ENCODE peak calls at places on chromosomes 6 and 20, in ten cellular contexts. One of them, this sample, is unnamed.

GRCh38 chr6:21019614-21020013 is 485.4 kb downstream of the CDKAL1 start:
- DNase-seq in left ventricle myocardium inferior: no peak
- DNase-seq in H7: no peak
- DNase-seq in HCT116: no peak
- DNase-seq in Karpas-422: no peak
- DNase-seq in pancreas: no peak
- DNase-seq in Panc1: no peak
- DNase-seq in WERI-Rb-1: no peak
- DNase-seq in psoas muscle: no peak
- DNase-seq in mammary epithelial cell: no peak
- DNase-seq in this sample: no peak

GRCh38 chr6:150491131-150491795 is 108.4 kb upstream of the PLEKHG1 start:
- DNase-seq in mammary epithelial cell: peak; percentile 93
- DNase-seq in left ventricle myocardium inferior: no peak
- DNase-seq in Karpas-422: no peak
- DNase-seq in psoas muscle: no peak
- DNase-seq in pancreas: peak; percentile 26
- DNase-seq in H7: no peak
- DNase-seq in HCT116: peak; percentile 57
- DNase-seq in WERI-Rb-1: no peak
- DNase-seq in Panc1: no peak
- DNase-seq in this sample: no peak

GRCh38 chr6:128339635-128340436 is 180.6 kb downstream of the PTPRK start:
- DNase-seq in HCT116: no peak
- DNase-seq in left ventricle myocardium inferior: no peak
- DNase-seq in mammary epithelial cell: no peak
- DNase-seq in psoas muscle: no peak
- DNase-seq in WERI-Rb-1: no peak
- DNase-seq in Panc1: no peak
- DNase-seq in pancreas: no peak
- DNase-seq in H7: no peak
- DNase-seq in Karpas-422: no peak
- DNase-seq in this sample: no peak

GRCh38 chr20:10324198-10324836 is 105.7 kb downstream of the SNAP25 start:
- DNase-seq in pancreas: no peak
- DNase-seq in WERI-Rb-1: no peak
- DNase-seq in mammary epithelial cell: no peak
- DNase-seq in Panc1: no peak
- DNase-seq in left ventricle myocardium inferior: no peak
- DNase-seq in HCT116: no peak
- DNase-seq in Karpas-422: no peak
- DNase-seq in H7: no peak
- DNase-seq in psoas muscle: no peak
- DNase-seq in this sample: no peak

GRCh38 chr6:142885182-142885867 is 59.7 kb downstream of the HIVEP2 start:
- DNase-seq in Karpas-422: no peak
- DNase-seq in Panc1: peak; percentile 92
- DNase-seq in mammary epithelial cell: peak; percentile 99
- DNase-seq in left ventricle myocardium inferior: no peak
- DNase-seq in psoas muscle: no peak
- DNase-seq in WERI-Rb-1: no peak
- DNase-seq in pancreas: no peak
- DNase-seq in H7: peak; percentile 8
- DNase-seq in HCT116: peak; percentile 94
- DNase-seq in this sample: peak; percentile 76

GRCh38 chr20:20860078-20860806 is 147.8 kb upstream of the RALGAPA2 start:
- DNase-seq in pancreas: peak; percentile 88
- DNase-seq in psoas muscle: peak; percentile 86
- DNase-seq in WERI-Rb-1: peak; percentile 84
- DNase-seq in left ventricle myocardium inferior: peak; percentile 83
- DNase-seq in HCT116: peak; percentile 69
- DNase-seq in mammary epithelial cell: peak; percentile 72
- DNase-seq in Karpas-422: peak; percentile 95
- DNase-seq in H7: peak; percentile 79
- DNase-seq in Panc1: peak; percentile 54
- DNase-seq in this sample: peak; percentile 84

GRCh38 chr6:164942271-164942670 is 367.1 kb downstream of the C6orf118 start:
- DNase-seq in H7: no peak
- DNase-seq in Karpas-422: no peak
- DNase-seq in left ventricle myocardium inferior: no peak
- DNase-seq in Panc1: no peak
- DNase-seq in WERI-Rb-1: no peak
- DNase-seq in pancreas: no peak
- DNase-seq in mammary epithelial cell: no peak
- DNase-seq in HCT116: no peak
- DNase-seq in psoas muscle: no peak
- DNase-seq in this sample: no peak

GRCh38 chr20:31962741-31963140 is 5.2 kb upstream of the XKR7 start:
- DNase-seq in Karpas-422: no peak
- DNase-seq in mammary epithelial cell: no peak
- DNase-seq in psoas muscle: no peak
- DNase-seq in HCT116: no peak
- DNase-seq in pancreas: no peak
- DNase-seq in Panc1: no peak
- DNase-seq in left ventricle myocardium inferior: no peak
- DNase-seq in H7: no peak
- DNase-seq in WERI-Rb-1: peak; percentile 87
- DNase-seq in this sample: no peak

GRCh38 chr6:3405679-3406078 is 51.2 kb downstream of the SLC22A23 start:
- DNase-seq in left ventricle myocardium inferior: no peak
- DNase-seq in Panc1: no peak
- DNase-seq in mammary epithelial cell: peak; percentile 70
- DNase-seq in H7: no peak
- DNase-seq in HCT116: no peak
- DNase-seq in WERI-Rb-1: no peak
- DNase-seq in psoas muscle: no peak
- DNase-seq in pancreas: no peak
- DNase-seq in Karpas-422: no peak
- DNase-seq in this sample: no peak

GRCh38 chr6:71585472-71585871 is 296.9 kb downstream of the OGFRL1 start:
- DNase-seq in Panc1: no peak
- DNase-seq in psoas muscle: no peak
- DNase-seq in left ventricle myocardium inferior: no peak
- DNase-seq in WERI-Rb-1: no peak
- DNase-seq in pancreas: peak; percentile 27
- DNase-seq in HCT116: no peak
- DNase-seq in mammary epithelial cell: no peak
- DNase-seq in H7: no peak
- DNase-seq in Karpas-422: no peak
- DNase-seq in this sample: no peak

GRCh38 chr20:17674722-17675518 is 7.1 kb downstream of the RRBP1 start:
- DNase-seq in left ventricle myocardium inferior: no peak
- DNase-seq in psoas muscle: no peak
- DNase-seq in mammary epithelial cell: no peak
- DNase-seq in WERI-Rb-1: no peak
- DNase-seq in Karpas-422: no peak
- DNase-seq in pancreas: no peak
- DNase-seq in H7: no peak
- DNase-seq in HCT116: no peak
- DNase-seq in Panc1: no peak
- DNase-seq in this sample: no peak

GRCh38 chr6:132491303-132491702 is 21.6 kb downstream of the STX7 start:
- DNase-seq in mammary epithelial cell: no peak
- DNase-seq in left ventricle myocardium inferior: no peak
- DNase-seq in Karpas-422: peak; percentile 86
- DNase-seq in WERI-Rb-1: no peak
- DNase-seq in Panc1: no peak
- DNase-seq in HCT116: no peak
- DNase-seq in H7: no peak
- DNase-seq in psoas muscle: peak; percentile 33
- DNase-seq in pancreas: no peak
- DNase-seq in this sample: no peak

GRCh38 chr6:17268114-17268513 is 13.0 kb upstream of the RBM24 start:
- DNase-seq in mammary epithelial cell: no peak
- DNase-seq in psoas muscle: no peak
- DNase-seq in Karpas-422: no peak
- DNase-seq in HCT116: no peak
- DNase-seq in H7: no peak
- DNase-seq in left ventricle myocardium inferior: no peak
- DNase-seq in WERI-Rb-1: no peak
- DNase-seq in Panc1: no peak
- DNase-seq in pancreas: no peak
- DNase-seq in this sample: no peak

GRCh38 chr6:87151786-87152527 is 3.4 kb upstream of the ZNF292 start:
- DNase-seq in pancreas: peak; percentile 64
- DNase-seq in psoas muscle: peak; percentile 74
- DNase-seq in H7: peak; percentile 76
- DNase-seq in WERI-Rb-1: peak; percentile 87
- DNase-seq in Panc1: no peak
- DNase-seq in left ventricle myocardium inferior: peak; percentile 71
- DNase-seq in Karpas-422: peak; percentile 79
- DNase-seq in mammary epithelial cell: peak; percentile 45
- DNase-seq in HCT116: no peak
- DNase-seq in this sample: peak; percentile 19

GRCh38 chr6:31400467-31401289 is 2.7 kb upstream of the MICA start:
- DNase-seq in Karpas-422: no peak
- DNase-seq in WERI-Rb-1: no peak
- DNase-seq in psoas muscle: peak; percentile 77
- DNase-seq in pancreas: peak; percentile 71
- DNase-seq in left ventricle myocardium inferior: peak; percentile 86
- DNase-seq in Panc1: no peak
- DNase-seq in mammary epithelial cell: peak; percentile 74
- DNase-seq in H7: peak; percentile 64
- DNase-seq in HCT116: peak; percentile 38
- DNase-seq in this sample: peak; percentile 72

GRCh38 chr20:50138479-50139393 is 14.8 kb downstream of the PEDS1 start:
- DNase-seq in Panc1: no peak
- DNase-seq in HCT116: no peak
- DNase-seq in pancreas: no peak
- DNase-seq in mammary epithelial cell: peak; percentile 93
- DNase-seq in WERI-Rb-1: no peak
- DNase-seq in psoas muscle: peak; percentile 39
- DNase-seq in H7: peak; percentile 75
- DNase-seq in left ventricle myocardium inferior: no peak
- DNase-seq in Karpas-422: no peak
- DNase-seq in this sample: no peak

GRCh38 chr6:36699290-36699689 is 1.7 kb downstream of the RAB44 start:
- DNase-seq in mammary epithelial cell: no peak
- DNase-seq in HCT116: no peak
- DNase-seq in psoas muscle: no peak
- DNase-seq in WERI-Rb-1: no peak
- DNase-seq in Karpas-422: no peak
- DNase-seq in Panc1: no peak
- DNase-seq in pancreas: no peak
- DNase-seq in left ventricle myocardium inferior: no peak
- DNase-seq in H7: no peak
- DNase-seq in this sample: no peak

GRCh38 chr6:3843379-3844096 is 5.6 kb upstream of the FAM50B start:
- DNase-seq in Panc1: no peak
- DNase-seq in HCT116: no peak
- DNase-seq in WERI-Rb-1: peak; percentile 71
- DNase-seq in pancreas: no peak
- DNase-seq in psoas muscle: no peak
- DNase-seq in left ventricle myocardium inferior: no peak
- DNase-seq in H7: no peak
- DNase-seq in Karpas-422: no peak
- DNase-seq in mammary epithelial cell: no peak
- DNase-seq in this sample: no peak

GRCh38 chr6:94026575-94026974 is 607.2 kb upstream of the EPHA7 start:
- DNase-seq in WERI-Rb-1: no peak
- DNase-seq in HCT116: no peak
- DNase-seq in mammary epithelial cell: no peak
- DNase-seq in pancreas: no peak
- DNase-seq in left ventricle myocardium inferior: no peak
- DNase-seq in psoas muscle: no peak
- DNase-seq in H7: no peak
- DNase-seq in Karpas-422: no peak
- DNase-seq in Panc1: no peak
- DNase-seq in this sample: peak; percentile 26

DNA sequence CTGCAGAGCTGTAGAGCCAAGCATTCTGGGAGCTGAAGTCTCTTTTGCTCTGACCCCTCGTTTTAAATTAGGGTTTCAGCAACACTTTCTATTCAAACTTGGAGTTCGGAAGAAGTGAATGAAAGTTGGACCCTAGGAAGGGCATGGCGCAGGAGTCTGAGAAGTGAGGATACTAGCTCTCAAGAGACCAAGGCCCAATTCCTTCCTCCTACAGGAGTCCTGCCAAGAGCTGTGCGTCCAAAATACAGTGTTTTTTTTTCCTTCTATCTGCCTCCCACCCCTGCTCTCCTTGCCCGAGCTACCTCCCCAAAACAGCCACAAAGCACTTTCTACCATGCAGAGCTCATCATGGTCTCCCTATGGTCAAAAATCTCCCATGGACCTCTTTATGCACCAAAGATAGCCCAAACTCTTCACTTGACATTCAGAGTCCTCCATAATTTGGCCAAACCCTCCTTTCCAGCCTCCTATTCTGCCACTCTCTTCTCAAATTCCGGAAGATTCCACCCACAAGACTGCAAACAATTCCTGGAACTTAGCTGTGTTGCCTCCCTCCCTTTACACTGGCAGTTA is 649 bp upstream of the CSNK2A1 start:
- DNase-seq in Panc1: no peak
- DNase-seq in H7: no peak
- DNase-seq in mammary epithelial cell: no peak
- DNase-seq in left ventricle myocardium inferior: no peak
- DNase-seq in pancreas: no peak
- DNase-seq in WERI-Rb-1: no peak
- DNase-seq in HCT116: no peak
- DNase-seq in Karpas-422: no peak
- DNase-seq in psoas muscle: no peak
- DNase-seq in this sample: no peak
- H3K4me3 ChIP-seq in Panc1: peak overlapping the region; percentile 99
- H3K4me3 ChIP-seq in H7: no peak overlapping the region
- H3K4me3 ChIP-seq in mammary epithelial cell: peak overlapping the region; percentile 100
- H3K4me3 ChIP-seq in left ventricle myocardium inferior: peak overlapping the region; percentile 85
- H3K4me3 ChIP-seq in pancreas: no peak overlapping the region
- H3K4me3 ChIP-seq in WERI-Rb-1: peak overlapping the region; percentile 95
- H3K4me3 ChIP-seq in HCT116: peak overlapping the region; percentile 88
- H3K4me3 ChIP-seq in Karpas-422: peak overlapping the region; percentile 99
- H3K4me3 ChIP-seq in psoas muscle: peak overlapping the region; percentile 100
- H3K4me3 ChIP-seq in this sample: peak overlapping the region; percentile 85

GRCh38 chr6:144055121-144055931 is 40.0 kb downstream of the SF3B5 start:
- DNase-seq in H7: no peak
- DNase-seq in mammary epithelial cell: no peak
- DNase-seq in Karpas-422: no peak
- DNase-seq in Panc1: no peak
- DNase-seq in psoas muscle: no peak
- DNase-seq in left ventricle myocardium inferior: no peak
- DNase-seq in pancreas: no peak
- DNase-seq in HCT116: no peak
- DNase-seq in WERI-Rb-1: no peak
- DNase-seq in this sample: peak; percentile 42
- H3K4me3 ChIP-seq in H7: no peak overlapping the region
- H3K4me3 ChIP-seq in mammary epithelial cell: no peak overlapping the region
- H3K4me3 ChIP-seq in Karpas-422: no peak overlapping the region
- H3K4me3 ChIP-seq in Panc1: no peak overlapping the region
- H3K4me3 ChIP-seq in psoas muscle: no peak overlapping the region
- H3K4me3 ChIP-seq in left ventricle myocardium inferior: no peak overlapping the region
- H3K4me3 ChIP-seq in pancreas: no peak overlapping the region
- H3K4me3 ChIP-seq in HCT116: no peak overlapping the region
- H3K4me3 ChIP-seq in WERI-Rb-1: no peak overlapping the region
- H3K4me3 ChIP-seq in this sample: peak overlapping the region; percentile 33

GRCh38 chr6:84762941-84763396 is 1.4 kb downstream of the TBX18 start:
- DNase-seq in left ventricle myocardium inferior: no peak
- DNase-seq in HCT116: no peak
- DNase-seq in Panc1: no peak
- DNase-seq in Karpas-422: no peak
- DNase-seq in pancreas: no peak
- DNase-seq in WERI-Rb-1: peak; percentile 42
- DNase-seq in H7: peak; percentile 58
- DNase-seq in psoas muscle: peak; percentile 37
- DNase-seq in mammary epithelial cell: no peak
- DNase-seq in this sample: no peak
- H3K4me3 ChIP-seq in left ventricle myocardium inferior: peak overlapping the region; percentile 72
- H3K4me3 ChIP-seq in HCT116: peak overlapping the region; percentile 53
- H3K4me3 ChIP-seq in Panc1: peak overlapping the region; percentile 55
- H3K4me3 ChIP-seq in Karpas-422: no peak overlapping the region
- H3K4me3 ChIP-seq in pancreas: no peak overlapping the region
- H3K4me3 ChIP-seq in WERI-Rb-1: peak overlapping the region; percentile 87
- H3K4me3 ChIP-seq in H7: peak overlapping the region; percentile 43
- H3K4me3 ChIP-seq in psoas muscle: peak overlapping the region; percentile 65
- H3K4me3 ChIP-seq in mammary epithelial cell: no peak overlapping the region
- H3K4me3 ChIP-seq in this sample: no peak overlapping the region

GRCh38 chr6:168133707-168134398 is 54.8 kb upstream of the FRMD1 start:
- DNase-seq in WERI-Rb-1: no peak
- DNase-seq in mammary epithelial cell: no peak
- DNase-seq in Panc1: no peak
- DNase-seq in pancreas: no peak
- DNase-seq in Karpas-422: no peak
- DNase-seq in psoas muscle: no peak
- DNase-seq in H7: peak; percentile 22
- DNase-seq in HCT116: no peak
- DNase-seq in left ventricle myocardium inferior: no peak
- DNase-seq in this sample: no peak
- H3K4me3 ChIP-seq in WERI-Rb-1: no peak overlapping the region
- H3K4me3 ChIP-seq in mammary epithelial cell: no peak overlapping the region
- H3K4me3 ChIP-seq in Panc1: no peak overlapping the region
- H3K4me3 ChIP-seq in pancreas: no peak overlapping the region
- H3K4me3 ChIP-seq in Karpas-422: no peak overlapping the region
- H3K4me3 ChIP-seq in psoas muscle: peak overlapping the region; percentile 57
- H3K4me3 ChIP-seq in H7: no peak overlapping the region
- H3K4me3 ChIP-seq in HCT116: no peak overlapping the region
- H3K4me3 ChIP-seq in left ventricle myocardium inferior: peak overlapping the region; percentile 58
- H3K4me3 ChIP-seq in this sample: no peak overlapping the region